ENCODE peak calls at places on chromosome 18, in six cellular contexts. V, X, D, G, P and J are unnamed samples.

GRCh38 chr18:70072678-70073077 is 125.0 kb upstream of the CD226 start:
- DNase-seq in X (no peak), D (no peak), G (peak), P (no peak), V (no peak), J (no peak)

GRCh38 chr18:35730738-35731370 is 149.3 kb downstream of the GALNT1 start:
- DNase-seq in X (no peak), D (no peak), V (no peak), G (peak), P (no peak), J (no peak)

GRCh38 chr18:51054764-51055163 is 24.8 kb downstream of the SMAD4 start:
- DNase-seq in G (peak), D (no peak), X (no peak), V (no peak), P (no peak), J (no peak)

GRCh38 chr18:31946305-31947046 is 3.5 kb upstream of the TRAPPC8 start:
- DNase-seq in X (no peak), V (no peak), P (no peak), D (no peak), G (no peak), J (no peak)

GRCh38 chr18:13276530-13277520 is 58.3 kb downstream of the LDLRAD4 start:
- DNase-seq in V (peak), X (no peak), D (no peak), G (no peak), P (no peak), J (no peak)

GRCh38 chr18:42242758-42243157 is 287.7 kb downstream of the PIK3C3 start:
- DNase-seq in V (no peak), X (no peak), G (no peak), P (no peak), D (no peak), J (no peak)

GRCh38 chr18:2964349-2965010 is 48.5 kb downstream of the LPIN2 start:
- DNase-seq in D (no peak), X (no peak), G (no peak), V (no peak), P (no peak), J (no peak)

GRCh38 chr18:36455931-36456330 is 158.4 kb downstream of the FHOD3 start:
- DNase-seq in G (no peak), P (no peak), V (no peak), X (no peak), D (no peak), J (no peak)

GRCh38 chr18:23826850-23827620 is 137.8 kb downstream of the LAMA3 start:
- DNase-seq in D (no peak), P (no peak), X (no peak), G (no peak), V (no peak), J (no peak)